ENCODE peak calls at places on chromosomes 6 and 20, in seven cellular contexts. B is fibroblast of lung, V is spleen, P is Peyer's patch, T is left lung, L is stomach, A is lung. I is an unnamed sample.

GRCh38 chr6:166370489-166370888 is 12.3 kb downstream of the MPC1 start:
- DNase-seq in T (no peak), V (no peak), B (no peak), A (no peak), L (no peak), P (no peak), I (no peak)

GRCh38 chr6:121516331-121516730 is 80.9 kb downstream of the GJA1 start:
- DNase-seq in L (no peak), B (no peak), A (no peak), P (no peak), V (no peak), T (no peak), I (no peak)

GRCh38 chr6:34982424-34982852 is 93.4 kb downstream of the ANKS1A start:
- DNase-seq in V (no peak), T (no peak), P (no peak), A (no peak), L (no peak), B (peak; percentile 33), I (peak; percentile 75)

GRCh38 chr6:33638581-33638980 is 17.5 kb downstream of the ITPR3 start:
- DNase-seq in L (peak; percentile 68), P (no peak), A (peak; percentile 70), T (peak; percentile 69), B (no peak), V (no peak), I (no peak)

GRCh38 chr20:20079102-20079784 is 26.9 kb downstream of the CFAP61 start:
- DNase-seq in V (no peak), B (no peak), T (no peak), A (no peak), P (no peak), L (no peak), I (no peak)

GRCh38 chr6:165717732-165718465 is 54.9 kb upstream of the PDE10A start:
- DNase-seq in L (no peak), P (no peak), V (no peak), T (no peak), B (peak; percentile 5), A (no peak), I (no peak)

GRCh38 chr6:170129691-170130171 is 161.1 kb downstream of the DLL1 start:
- DNase-seq in B (no peak), V (peak; percentile 80), T (peak; percentile 30), P (no peak), L (peak; percentile 82), A (no peak), I (peak; percentile 46)

GRCh38 chr6:127051571-127052260 is 66.8 kb upstream of the RSPO3 start:
- DNase-seq in V (no peak), T (no peak), A (no peak), L (no peak), P (no peak), B (no peak), I (no peak)

GRCh38 chr6:36838896-36839818 is at the start of gene CPNE5:
- DNase-seq in T (no peak), V (no peak), B (no peak), A (no peak), L (no peak), P (no peak), I (no peak)

GRCh38 chr6:146358341-146359046 is 185.1 kb upstream of the RAB32 start:
- DNase-seq in B (peak; percentile 21), V (no peak), A (no peak), P (no peak), L (no peak), T (no peak), I (no peak)

GRCh38 chr20:61170521-61170920 is 81.5 kb upstream of the CDH4 start:
- DNase-seq in P (no peak), B (no peak), T (no peak), A (no peak), V (no peak), L (no peak), I (no peak)

GRCh38 chr20:42419814-42420532 is 769.7 kb downstream of the PTPRT start:
- DNase-seq in B (no peak), P (no peak), L (no peak), V (no peak), A (no peak), T (no peak), I (no peak)

GRCh38 chr6:95240514-95240913 is 336.8 kb upstream of the MANEA start:
- DNase-seq in T (no peak), A (no peak), B (no peak), P (no peak), L (no peak), V (no peak), I (no peak)

GRCh38 chr6:17705778-17706579 is 746 bp downstream of the NUP153 start:
- DNase-seq in V (peak; percentile 96), A (peak; percentile 48), B (peak; percentile 42), L (peak; percentile 65), P (peak; percentile 80), T (peak; percentile 79), I (no peak)

GRCh38 chr6:134295953-134296553 is 21.9 kb downstream of the SGK1 start:
- DNase-seq in P (no peak), B (peak; percentile 100), T (no peak), L (no peak), V (no peak), A (peak; percentile 32), I (no peak)

GRCh38 chr6:3542032-3542640 is 85.3 kb upstream of the SLC22A23 start:
- DNase-seq in A (peak; percentile 16), P (no peak), L (no peak), B (no peak), V (no peak), T (no peak), I (no peak)

GRCh38 chr6:37636112-37636511 is 61.6 kb downstream of the MDGA1 start:
- DNase-seq in T (no peak), L (no peak), V (no peak), A (no peak), B (no peak), P (no peak), I (no peak)

DNA sequence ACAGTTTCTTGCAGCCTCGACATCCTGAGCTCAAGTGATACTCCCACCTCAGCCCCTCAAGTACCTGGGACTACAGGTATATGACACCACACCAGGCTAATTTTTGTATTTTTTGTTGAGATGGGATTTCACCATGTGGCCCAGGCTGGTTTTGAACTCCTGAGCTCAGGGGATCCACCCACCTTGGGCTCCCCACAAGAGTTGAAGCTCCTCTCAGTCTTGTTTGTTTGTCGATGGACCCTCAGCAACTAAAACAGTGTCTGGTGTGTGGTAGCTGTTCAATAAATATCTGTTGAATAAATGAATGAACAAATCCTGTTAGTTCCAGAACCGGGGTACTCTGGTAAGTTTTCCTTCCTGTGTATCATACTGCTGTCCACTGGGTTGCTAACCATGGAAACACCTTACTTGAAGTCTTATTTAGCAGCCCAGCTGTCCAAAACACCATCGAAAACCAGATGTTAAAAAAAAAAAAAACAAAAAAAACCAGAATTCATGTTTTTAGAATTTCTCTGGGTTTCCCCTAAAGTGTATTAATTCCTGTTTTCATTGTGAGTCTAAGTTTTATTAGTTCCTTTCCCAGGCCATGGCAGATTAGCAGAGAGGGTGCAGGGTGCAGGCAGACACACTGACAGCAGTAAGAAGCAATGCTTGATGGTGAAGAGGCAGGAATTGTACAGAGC is 7.8 kb upstream of the EZR start:
- DNase-seq in V (no peak), P (no peak), L (no peak), A (no peak), B (no peak), T (no peak), I (no peak)
- H3K27ac ChIP-seq in V (peak overlapping the region; percentile 32), P (no peak overlapping the region), L (no peak overlapping the region), A (no peak overlapping the region), B (no peak overlapping the region), T (no peak overlapping the region), I (no peak overlapping the region)

DNA sequence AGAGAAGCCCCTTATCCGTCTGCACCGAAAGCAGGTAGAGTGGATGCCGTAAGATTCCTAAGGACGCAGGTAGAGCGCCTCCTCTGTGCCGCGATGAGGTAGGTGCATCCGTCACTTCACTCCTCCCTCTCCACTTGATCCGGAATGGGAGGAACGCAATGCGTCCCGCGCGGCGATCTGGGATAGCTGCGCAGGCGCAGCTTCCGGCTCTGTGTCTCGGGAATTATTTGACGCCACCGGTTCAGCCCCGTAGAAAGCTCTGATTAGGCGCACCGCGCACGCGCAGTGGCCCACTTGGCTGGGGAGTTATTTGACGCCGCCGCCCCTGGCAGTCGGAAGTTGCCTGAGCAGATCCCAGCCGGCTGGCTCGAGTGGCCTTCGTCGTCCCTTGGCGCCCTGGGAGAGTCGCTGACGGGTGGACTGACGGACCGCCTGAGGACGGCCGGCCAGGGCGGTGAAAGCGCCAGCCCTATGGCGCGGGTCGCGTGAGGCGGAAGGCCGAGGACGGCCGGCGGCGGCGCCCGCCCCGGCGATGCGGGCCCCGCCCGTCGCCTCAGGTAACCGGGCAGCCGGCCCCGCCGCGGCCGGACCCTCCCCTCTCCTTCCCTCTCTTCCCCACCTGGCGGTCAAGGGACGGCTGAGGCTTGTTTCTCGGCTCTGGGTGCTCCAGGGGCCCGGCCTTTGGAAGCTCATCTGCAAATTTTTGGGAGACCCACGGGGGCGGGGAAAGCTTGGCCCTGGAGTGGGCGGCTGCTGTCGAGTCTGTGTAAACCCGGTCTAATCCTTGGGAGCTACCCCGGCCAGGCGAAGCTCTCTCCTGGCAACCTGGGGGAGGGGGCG is at the start of gene RALGAPB:
- DNase-seq in P (peak; percentile 98), L (peak; percentile 100), T (peak; percentile 99), A (peak; percentile 99), V (peak; percentile 99), B (peak; percentile 97), I (peak; percentile 97)
- TF ChIP-seq CTCF in P (peak; percentile 55), L (no peak), T (peak; percentile 23), A (peak; percentile 55), V (no peak), B (peak; percentile 49), I (peak; percentile 36)

GRCh38 chr20:59042151-59042795 is at the start of gene PRELID3B:
- DNase-seq in T (no peak), A (peak; percentile 39), V (no peak), B (peak; percentile 20), P (peak; percentile 38), L (no peak), I (no peak)

GRCh38 chr20:59044796-59045195 is 2.2 kb upstream of the PRELID3B start:
- DNase-seq in V (no peak), T (no peak), A (no peak), P (no peak), L (no peak), B (no peak), I (no peak)

GRCh38 chr20:59042796-59043621 is 423 bp upstream of the PRELID3B start:
- DNase-seq in A (peak; percentile 92), P (peak; percentile 87), B (peak; percentile 92), V (peak; percentile 99), L (peak; percentile 96), T (peak; percentile 95), I (peak; percentile 88)

GRCh38 chr20:59044295-59044694 is 1.7 kb upstream of the PRELID3B start:
- DNase-seq in L (no peak), P (no peak), B (no peak), T (no peak), V (no peak), A (no peak), I (no peak)

DNA sequence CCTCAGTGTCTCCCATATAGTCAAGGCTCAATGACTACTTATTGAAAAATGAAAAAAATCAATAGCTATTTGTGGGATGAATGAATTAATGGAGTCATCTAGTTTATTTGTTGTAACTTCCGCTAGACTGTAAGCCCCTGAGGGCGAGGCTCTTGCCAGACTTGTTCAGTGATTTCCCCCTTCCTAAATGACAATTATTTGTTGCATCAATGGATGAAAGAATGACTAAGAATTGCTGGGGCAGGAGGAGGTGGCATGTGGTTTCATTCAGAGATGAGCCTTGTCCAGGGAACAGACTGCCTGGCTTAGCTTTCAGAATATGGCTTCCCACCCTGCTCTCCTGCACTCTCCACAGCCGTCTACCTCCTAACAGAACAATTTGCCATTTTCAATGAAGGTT is 1.1 kb upstream of the PRELID3B start:
- DNase-seq in A (no peak), T (no peak), L (no peak), P (no peak), B (no peak), V (no peak), I (no peak)
- H3K27ac ChIP-seq in A (peak overlapping the region; percentile 68), T (no peak overlapping the region), L (peak overlapping the region; percentile 90), P (peak overlapping the region; percentile 33), B (no peak overlapping the region), V (peak overlapping the region; percentile 87), I (peak overlapping the region; percentile 81)

GRCh38 chr20:32820000-32820697 is 395 bp downstream of the MAPRE1 start:
- DNase-seq in P (peak; percentile 61), A (peak; percentile 74), L (no peak), B (peak; percentile 42), T (peak; percentile 79), V (peak; percentile 96), I (no peak)
- TF ChIP-seq CTCF in P (no peak), A (no peak), L (no peak), B (no peak), T (no peak), V (no peak), I (no peak)

I was measured in dorsolateral prefrontal cortex.